ENCODE peak calls at places on chromosomes 7 and 10, in five cellular contexts. R, C, U, X and O are unnamed samples.

GRCh38 chr7:80918406-80918805 is 445 bp downstream of the SEMA3C start:
- DNase-seq in U (no peak), R (no peak), C (peak; percentile 37), X (no peak), O (no peak)

GRCh38 chr10:30182191-30183075 is 123.0 kb upstream of the JCAD start:
- DNase-seq in U (no peak), R (no peak), C (peak; percentile 94), X (no peak), O (peak; percentile 92)

GRCh38 chr7:84612976-84613375 is 418.4 kb upstream of the SEMA3A start:
- DNase-seq in U (no peak), X (no peak), C (no peak), R (no peak), O (peak; percentile 3)

GRCh38 chr10:62597226-62597625 is 207.3 kb upstream of the ADO start:
- DNase-seq in R (no peak), U (no peak), X (no peak), C (peak; percentile 83), O (peak; percentile 72)

GRCh38 chr7:115838829-115839228 is 191.7 kb downstream of the TFEC start:
- DNase-seq in X (no peak), C (peak; percentile 1), R (no peak), U (no peak), O (no peak)

GRCh38 chr7:32244806-32245345 is 174.7 kb upstream of the PDE1C start:
- DNase-seq in U (no peak), X (no peak), C (no peak), R (no peak), O (no peak)

GRCh38 chr10:125531470-125531869 is 151.5 kb downstream of the TEX36 start:
- DNase-seq in X (no peak), U (no peak), R (no peak), C (no peak), O (no peak)

GRCh38 chr10:48748573-48748972 is 63.9 kb downstream of the WDFY4 start:
- DNase-seq in U (no peak), X (no peak), C (no peak), R (no peak), O (no peak)

GRCh38 chr10:99966306-99966705 is 43.4 kb downstream of the DNMBP start:
- DNase-seq in U (no peak), R (no peak), X (no peak), C (peak; percentile 95), O (peak; percentile 78)

GRCh38 chr10:133248334-133248715 is 10.7 kb downstream of the VENTX start:
- DNase-seq in R (no peak), C (no peak), U (no peak), X (no peak), O (no peak)

GRCh38 chr7:82506702-82507101 is 63.1 kb upstream of the CACNA2D1 start:
- DNase-seq in X (no peak), R (no peak), U (no peak), C (no peak), O (peak; percentile 8)